ENCODE peak calls at places on chromosomes 6 and 20, in ten cellular contexts. One of them, this sample, is unnamed.

GRCh38 chr20:48156521-48156920 is 371.2 kb upstream of the SULF2 start:
- DNase-seq in psoas muscle: no peak
- DNase-seq in heart right ventricle: no peak
- DNase-seq in AG10803: no peak
- DNase-seq in cardiac fibroblast: no peak
- DNase-seq in right atrium auricular region: no peak
- DNase-seq in BJ: no peak
- DNase-seq in fibroblast of pulmonary artery: no peak
- DNase-seq in MM.1S: no peak
- DNase-seq in tibial nerve: no peak
- DNase-seq in this sample: no peak

GRCh38 chr20:47782091-47782490 is 3.2 kb downstream of the SULF2 start:
- DNase-seq in tibial nerve: no peak
- DNase-seq in MM.1S: no peak
- DNase-seq in AG10803: no peak
- DNase-seq in right atrium auricular region: no peak
- DNase-seq in cardiac fibroblast: no peak
- DNase-seq in fibroblast of pulmonary artery: no peak
- DNase-seq in psoas muscle: no peak
- DNase-seq in BJ: no peak
- DNase-seq in heart right ventricle: no peak
- DNase-seq in this sample: no peak

GRCh38 chr20:1509237-1509636 is 18.0 kb upstream of the SIRPB2 start:
- DNase-seq in right atrium auricular region: no peak
- DNase-seq in BJ: no peak
- DNase-seq in tibial nerve: no peak
- DNase-seq in cardiac fibroblast: peak; percentile 24
- DNase-seq in fibroblast of pulmonary artery: peak; percentile 38
- DNase-seq in psoas muscle: no peak
- DNase-seq in AG10803: peak; percentile 46
- DNase-seq in MM.1S: peak; percentile 59
- DNase-seq in heart right ventricle: no peak
- DNase-seq in this sample: peak; percentile 47

GRCh38 chr20:2799688-2800589 is 488 bp downstream of the CPXM1 start:
- DNase-seq in tibial nerve: no peak
- DNase-seq in psoas muscle: no peak
- DNase-seq in right atrium auricular region: no peak
- DNase-seq in BJ: no peak
- DNase-seq in cardiac fibroblast: no peak
- DNase-seq in fibroblast of pulmonary artery: no peak
- DNase-seq in MM.1S: no peak
- DNase-seq in AG10803: no peak
- DNase-seq in heart right ventricle: no peak
- DNase-seq in this sample: no peak

GRCh38 chr6:32089082-32089828 is 19.9 kb downstream of the TNXB start:
- DNase-seq in BJ: no peak
- DNase-seq in tibial nerve: no peak
- DNase-seq in cardiac fibroblast: no peak
- DNase-seq in MM.1S: no peak
- DNase-seq in right atrium auricular region: no peak
- DNase-seq in fibroblast of pulmonary artery: no peak
- DNase-seq in AG10803: no peak
- DNase-seq in heart right ventricle: no peak
- DNase-seq in psoas muscle: no peak
- DNase-seq in this sample: no peak

GRCh38 chr20:44796758-44797457 is 13.4 kb downstream of the RIMS4 start:
- DNase-seq in tibial nerve: no peak
- DNase-seq in heart right ventricle: no peak
- DNase-seq in MM.1S: no peak
- DNase-seq in AG10803: no peak
- DNase-seq in cardiac fibroblast: no peak
- DNase-seq in fibroblast of pulmonary artery: no peak
- DNase-seq in psoas muscle: no peak
- DNase-seq in right atrium auricular region: no peak
- DNase-seq in BJ: no peak
- DNase-seq in this sample: no peak

GRCh38 chr6:44178424-44179071 is 19.9 kb downstream of the CAPN11 start:
- DNase-seq in AG10803: no peak
- DNase-seq in cardiac fibroblast: no peak
- DNase-seq in fibroblast of pulmonary artery: no peak
- DNase-seq in right atrium auricular region: no peak
- DNase-seq in psoas muscle: no peak
- DNase-seq in BJ: no peak
- DNase-seq in heart right ventricle: no peak
- DNase-seq in MM.1S: no peak
- DNase-seq in tibial nerve: no peak
- DNase-seq in this sample: no peak

GRCh38 chr6:119241540-119242309 is 107.8 kb downstream of the MAN1A1 start:
- DNase-seq in BJ: no peak
- DNase-seq in tibial nerve: no peak
- DNase-seq in cardiac fibroblast: no peak
- DNase-seq in MM.1S: no peak
- DNase-seq in psoas muscle: no peak
- DNase-seq in right atrium auricular region: no peak
- DNase-seq in fibroblast of pulmonary artery: no peak
- DNase-seq in heart right ventricle: no peak
- DNase-seq in AG10803: no peak
- DNase-seq in this sample: no peak

GRCh38 chr6:162468326-162468725 is 259.2 kb downstream of the PRKN start:
- DNase-seq in fibroblast of pulmonary artery: peak; percentile 5
- DNase-seq in right atrium auricular region: no peak
- DNase-seq in BJ: peak; percentile 0
- DNase-seq in psoas muscle: no peak
- DNase-seq in heart right ventricle: no peak
- DNase-seq in MM.1S: no peak
- DNase-seq in AG10803: peak; percentile 26
- DNase-seq in cardiac fibroblast: peak; percentile 56
- DNase-seq in tibial nerve: no peak
- DNase-seq in this sample: no peak

GRCh38 chr6:12009904-12010634 is 2.0 kb upstream of the HIVEP1 start:
- DNase-seq in fibroblast of pulmonary artery: peak; percentile 77
- DNase-seq in MM.1S: peak; percentile 19
- DNase-seq in BJ: no peak
- DNase-seq in tibial nerve: no peak
- DNase-seq in right atrium auricular region: no peak
- DNase-seq in cardiac fibroblast: peak; percentile 81
- DNase-seq in psoas muscle: no peak
- DNase-seq in heart right ventricle: no peak
- DNase-seq in AG10803: peak; percentile 75
- DNase-seq in this sample: peak; percentile 47

GRCh38 chr20:8401491-8401890 is 269.4 kb downstream of the PLCB1 start:
- DNase-seq in cardiac fibroblast: no peak
- DNase-seq in right atrium auricular region: no peak
- DNase-seq in fibroblast of pulmonary artery: no peak
- DNase-seq in heart right ventricle: no peak
- DNase-seq in AG10803: peak; percentile 39
- DNase-seq in MM.1S: no peak
- DNase-seq in BJ: no peak
- DNase-seq in psoas muscle: no peak
- DNase-seq in tibial nerve: no peak
- DNase-seq in this sample: peak; percentile 32

GRCh38 chr6:34178361-34179105 is 32.6 kb upstream of the GRM4 start:
- DNase-seq in fibroblast of pulmonary artery: no peak
- DNase-seq in right atrium auricular region: no peak
- DNase-seq in cardiac fibroblast: no peak
- DNase-seq in tibial nerve: no peak
- DNase-seq in MM.1S: no peak
- DNase-seq in AG10803: no peak
- DNase-seq in BJ: no peak
- DNase-seq in heart right ventricle: no peak
- DNase-seq in psoas muscle: no peak
- DNase-seq in this sample: no peak

GRCh38 chr6:147741419-147741818 is 232.9 kb downstream of the SAMD5 start:
- DNase-seq in tibial nerve: no peak
- DNase-seq in cardiac fibroblast: peak; percentile 14
- DNase-seq in heart right ventricle: no peak
- DNase-seq in psoas muscle: no peak
- DNase-seq in BJ: peak; percentile 6
- DNase-seq in AG10803: peak; percentile 3
- DNase-seq in right atrium auricular region: no peak
- DNase-seq in fibroblast of pulmonary artery: peak; percentile 12
- DNase-seq in MM.1S: no peak
- DNase-seq in this sample: no peak

GRCh38 chr20:6966721-6967120 is 199.2 kb downstream of the BMP2 start:
- DNase-seq in AG10803: no peak
- DNase-seq in MM.1S: no peak
- DNase-seq in fibroblast of pulmonary artery: no peak
- DNase-seq in tibial nerve: no peak
- DNase-seq in psoas muscle: no peak
- DNase-seq in BJ: no peak
- DNase-seq in cardiac fibroblast: no peak
- DNase-seq in heart right ventricle: no peak
- DNase-seq in right atrium auricular region: no peak
- DNase-seq in this sample: no peak

GRCh38 chr6:134328138-134328537 is 10.2 kb upstream of the SGK1 start:
- DNase-seq in BJ: no peak
- DNase-seq in MM.1S: no peak
- DNase-seq in right atrium auricular region: no peak
- DNase-seq in psoas muscle: no peak
- DNase-seq in tibial nerve: no peak
- DNase-seq in fibroblast of pulmonary artery: no peak
- DNase-seq in AG10803: no peak
- DNase-seq in heart right ventricle: no peak
- DNase-seq in cardiac fibroblast: no peak
- DNase-seq in this sample: no peak
- TF ChIP-seq CTCF in BJ: no peak
- TF ChIP-seq CTCF in MM.1S: no peak
- TF ChIP-seq CTCF in right atrium auricular region: no peak
- TF ChIP-seq CTCF in psoas muscle: no peak
- TF ChIP-seq CTCF in tibial nerve: no peak
- TF ChIP-seq CTCF in fibroblast of pulmonary artery: no peak
- TF ChIP-seq CTCF in AG10803: no peak
- TF ChIP-seq CTCF in heart right ventricle: no peak
- TF ChIP-seq CTCF in cardiac fibroblast: no peak
- TF ChIP-seq CTCF in this sample: no peak

DNA sequence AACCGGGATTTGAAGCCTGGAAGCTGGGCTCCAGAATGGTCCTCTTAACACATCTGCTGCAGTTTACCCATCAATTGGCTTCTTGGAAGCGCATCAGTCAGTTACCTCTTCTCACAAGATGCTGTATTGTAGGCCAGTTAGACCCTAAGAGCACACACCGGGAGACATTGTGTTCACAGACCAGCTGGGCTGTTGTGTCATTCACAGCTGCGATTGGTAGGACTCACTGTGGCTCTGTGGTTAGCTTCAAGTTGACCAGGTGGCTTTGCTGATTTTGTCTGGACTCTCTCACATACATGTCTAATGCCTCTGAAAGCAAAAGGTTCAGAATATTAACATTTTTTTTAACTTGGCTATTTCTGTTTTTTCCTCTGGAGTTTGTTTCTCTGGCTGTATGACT is 64.8 kb downstream of the SNX9 start:
- DNase-seq in cardiac fibroblast: no peak
- DNase-seq in AG10803: no peak
- DNase-seq in psoas muscle: no peak
- DNase-seq in right atrium auricular region: no peak
- DNase-seq in MM.1S: peak; percentile 38
- DNase-seq in tibial nerve: no peak
- DNase-seq in BJ: no peak
- DNase-seq in heart right ventricle: no peak
- DNase-seq in fibroblast of pulmonary artery: no peak
- DNase-seq in this sample: no peak
- H3K4me3 ChIP-seq in cardiac fibroblast: no peak overlapping the region
- H3K4me3 ChIP-seq in AG10803: no peak overlapping the region
- H3K4me3 ChIP-seq in psoas muscle: no peak overlapping the region
- H3K4me3 ChIP-seq in right atrium auricular region: no peak overlapping the region
- H3K4me3 ChIP-seq in MM.1S: no peak overlapping the region
- H3K4me3 ChIP-seq in tibial nerve: no peak overlapping the region
- H3K4me3 ChIP-seq in BJ: no peak overlapping the region
- H3K4me3 ChIP-seq in heart right ventricle: no peak overlapping the region
- H3K4me3 ChIP-seq in fibroblast of pulmonary artery: no peak overlapping the region
- H3K4me3 ChIP-seq in this sample: no peak overlapping the region

DNA sequence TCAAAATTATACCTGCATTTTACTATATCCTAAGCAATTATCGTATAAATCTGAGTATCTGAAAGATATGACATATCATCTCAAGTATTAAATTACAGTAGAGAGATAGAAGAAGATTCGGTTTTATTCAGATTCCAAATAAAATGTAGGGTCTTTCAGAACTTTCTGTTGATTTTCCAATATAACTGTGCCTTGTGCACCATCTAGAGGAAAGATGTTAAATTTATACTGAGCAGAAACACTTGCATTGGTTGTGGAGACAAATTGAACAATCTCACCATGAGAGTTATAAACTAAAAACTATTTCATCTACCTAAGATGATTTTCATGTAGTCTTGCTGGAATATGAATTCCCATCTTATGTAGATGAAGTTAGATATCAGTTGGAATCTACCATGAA is 26.8 kb upstream of the HSF2 start:
- DNase-seq in tibial nerve: no peak
- DNase-seq in cardiac fibroblast: peak; percentile 5
- DNase-seq in BJ: no peak
- DNase-seq in heart right ventricle: no peak
- DNase-seq in MM.1S: no peak
- DNase-seq in right atrium auricular region: no peak
- DNase-seq in AG10803: no peak
- DNase-seq in psoas muscle: no peak
- DNase-seq in fibroblast of pulmonary artery: peak; percentile 16
- DNase-seq in this sample: no peak
- TF ChIP-seq CTCF in tibial nerve: no peak
- TF ChIP-seq CTCF in cardiac fibroblast: no peak
- TF ChIP-seq CTCF in BJ: peak; percentile 17
- TF ChIP-seq CTCF in heart right ventricle: peak; percentile 40
- TF ChIP-seq CTCF in MM.1S: no peak
- TF ChIP-seq CTCF in right atrium auricular region: no peak
- TF ChIP-seq CTCF in AG10803: peak; percentile 25
- TF ChIP-seq CTCF in psoas muscle: peak; percentile 30
- TF ChIP-seq CTCF in fibroblast of pulmonary artery: peak; percentile 27
- TF ChIP-seq CTCF in this sample: peak; percentile 19

GRCh38 chr6:27542485-27542884 is 69.6 kb upstream of the ZNF184 start:
- DNase-seq in right atrium auricular region: no peak
- DNase-seq in fibroblast of pulmonary artery: no peak
- DNase-seq in BJ: no peak
- DNase-seq in heart right ventricle: no peak
- DNase-seq in MM.1S: no peak
- DNase-seq in psoas muscle: no peak
- DNase-seq in cardiac fibroblast: no peak
- DNase-seq in AG10803: no peak
- DNase-seq in tibial nerve: no peak
- DNase-seq in this sample: no peak

GRCh38 chr6:27541932-27542297 is 69.0 kb upstream of the ZNF184 start:
- DNase-seq in cardiac fibroblast: no peak
- DNase-seq in right atrium auricular region: no peak
- DNase-seq in AG10803: no peak
- DNase-seq in fibroblast of pulmonary artery: no peak
- DNase-seq in psoas muscle: no peak
- DNase-seq in heart right ventricle: no peak
- DNase-seq in BJ: no peak
- DNase-seq in tibial nerve: no peak
- DNase-seq in MM.1S: no peak
- DNase-seq in this sample: no peak

GRCh38 chr6:27539551-27539950 is 66.6 kb upstream of the ZNF184 start:
- DNase-seq in cardiac fibroblast: no peak
- DNase-seq in MM.1S: no peak
- DNase-seq in tibial nerve: no peak
- DNase-seq in right atrium auricular region: no peak
- DNase-seq in psoas muscle: no peak
- DNase-seq in BJ: no peak
- DNase-seq in fibroblast of pulmonary artery: no peak
- DNase-seq in AG10803: no peak
- DNase-seq in heart right ventricle: no peak
- DNase-seq in this sample: no peak

GRCh38 chr6:27544612-27545260 is 71.8 kb upstream of the ZNF184 start:
- DNase-seq in BJ: no peak
- DNase-seq in MM.1S: no peak
- DNase-seq in psoas muscle: no peak
- DNase-seq in AG10803: no peak
- DNase-seq in cardiac fibroblast: no peak
- DNase-seq in fibroblast of pulmonary artery: no peak
- DNase-seq in tibial nerve: no peak
- DNase-seq in heart right ventricle: no peak
- DNase-seq in right atrium auricular region: no peak
- DNase-seq in this sample: peak; percentile 29

GRCh38 chr6:27541212-27541931 is 68.5 kb upstream of the ZNF184 start:
- DNase-seq in BJ: no peak
- DNase-seq in heart right ventricle: no peak
- DNase-seq in MM.1S: no peak
- DNase-seq in right atrium auricular region: no peak
- DNase-seq in tibial nerve: no peak
- DNase-seq in AG10803: no peak
- DNase-seq in fibroblast of pulmonary artery: no peak
- DNase-seq in cardiac fibroblast: no peak
- DNase-seq in psoas muscle: no peak
- DNase-seq in this sample: peak; percentile 69
- H3K4me3 ChIP-seq in BJ: no peak overlapping the region
- H3K4me3 ChIP-seq in heart right ventricle: no peak overlapping the region
- H3K4me3 ChIP-seq in MM.1S: no peak overlapping the region
- H3K4me3 ChIP-seq in right atrium auricular region: no peak overlapping the region
- H3K4me3 ChIP-seq in tibial nerve: no peak overlapping the region
- H3K4me3 ChIP-seq in AG10803: no peak overlapping the region
- H3K4me3 ChIP-seq in fibroblast of pulmonary artery: no peak overlapping the region
- H3K4me3 ChIP-seq in cardiac fibroblast: no peak overlapping the region
- H3K4me3 ChIP-seq in psoas muscle: no peak overlapping the region
- H3K4me3 ChIP-seq in this sample: no peak overlapping the region

This sample was measured in brain microvascular endothelial cell.